ENCODE peak calls at places on chromosome 14, in six cellular contexts. One of them, this sample, is unnamed.

GRCh38 chr14:85308531-85309300 is 221.2 kb upstream of the FLRT2 start:
- DNase-seq in GM12878: no peak
- DNase-seq in K562: no peak
- DNase-seq in HepG2: no peak
- DNase-seq in GM12892: no peak
- DNase-seq in SK-N-SH: no peak
- DNase-seq in this sample: no peak

GRCh38 chr14:104986487-104987164 is 1.0 kb downstream of the CLBA1 start:
- DNase-seq in GM12892: no peak
- DNase-seq in HepG2: no peak
- DNase-seq in K562: no peak
- DNase-seq in GM12878: no peak
- DNase-seq in SK-N-SH: no peak
- DNase-seq in this sample: no peak

GRCh38 chr14:57464013-57464730 is 29.5 kb downstream of the CCDC198 start:
- DNase-seq in GM12892: no peak
- DNase-seq in K562: no peak
- DNase-seq in SK-N-SH: no peak
- DNase-seq in GM12878: no peak
- DNase-seq in HepG2: no peak
- DNase-seq in this sample: no peak

GRCh38 chr14:100587763-100588411 is 670 bp upstream of the BEGAIN start:
- DNase-seq in SK-N-SH: no peak
- DNase-seq in GM12892: no peak
- DNase-seq in K562: no peak
- DNase-seq in HepG2: no peak
- DNase-seq in GM12878: no peak
- DNase-seq in this sample: no peak

GRCh38 chr14:26960049-26960688 is 362.3 kb upstream of the NOVA1 start:
- DNase-seq in GM12878: no peak
- DNase-seq in HepG2: no peak
- DNase-seq in SK-N-SH: no peak
- DNase-seq in K562: no peak
- DNase-seq in GM12892: no peak
- DNase-seq in this sample: no peak

GRCh38 chr14:79543966-79544365 is 667.3 kb downstream of the DIO2 start:
- DNase-seq in GM12878: no peak
- DNase-seq in HepG2: no peak
- DNase-seq in GM12892: no peak
- DNase-seq in K562: peak
- DNase-seq in SK-N-SH: peak
- DNase-seq in this sample: no peak

GRCh38 chr14:24182110-24182882 is 6.3 kb downstream of the IPO4 start:
- DNase-seq in HepG2: no peak
- DNase-seq in SK-N-SH: no peak
- DNase-seq in K562: no peak
- DNase-seq in GM12892: no peak
- DNase-seq in GM12878: no peak
- DNase-seq in this sample: no peak

GRCh38 chr14:67269338-67270060 is 28.3 kb downstream of the PALS1 start:
- DNase-seq in HepG2: no peak
- DNase-seq in GM12892: no peak
- DNase-seq in K562: no peak
- DNase-seq in SK-N-SH: peak
- DNase-seq in GM12878: no peak
- DNase-seq in this sample: no peak

GRCh38 chr14:95551435-95551834 is 16.6 kb downstream of the GLRX5 start:
- DNase-seq in GM12892: no peak
- DNase-seq in GM12878: no peak
- DNase-seq in K562: no peak
- DNase-seq in HepG2: no peak
- DNase-seq in SK-N-SH: no peak
- DNase-seq in this sample: no peak

GRCh38 chr14:39383026-39383626 is 49.1 kb downstream of the FBXO33 start:
- DNase-seq in SK-N-SH: no peak
- DNase-seq in GM12878: no peak
- DNase-seq in K562: no peak
- DNase-seq in GM12892: no peak
- DNase-seq in HepG2: no peak
- DNase-seq in this sample: no peak

GRCh38 chr14:63394432-63394831 is 75.7 kb upstream of the GPHB5 start:
- DNase-seq in GM12878: no peak
- DNase-seq in GM12892: no peak
- DNase-seq in SK-N-SH: no peak
- DNase-seq in HepG2: no peak
- DNase-seq in K562: no peak
- DNase-seq in this sample: no peak

GRCh38 chr14:59534361-59534987 is 42.1 kb downstream of the CCDC175 start:
- DNase-seq in GM12892: no peak
- DNase-seq in HepG2: no peak
- DNase-seq in GM12878: no peak
- DNase-seq in SK-N-SH: no peak
- DNase-seq in K562: no peak
- DNase-seq in this sample: no peak

GRCh38 chr14:35607380-35607779 is 73.4 kb downstream of the INSM2 start:
- DNase-seq in HepG2: no peak
- DNase-seq in GM12878: no peak
- DNase-seq in GM12892: no peak
- DNase-seq in K562: no peak
- DNase-seq in SK-N-SH: no peak
- DNase-seq in this sample: no peak

GRCh38 chr14:63045234-63045611 is at the start of gene KCNH5:
- DNase-seq in GM12892: peak
- DNase-seq in SK-N-SH: peak
- DNase-seq in HepG2: no peak
- DNase-seq in GM12878: no peak
- DNase-seq in K562: no peak
- DNase-seq in this sample: peak

GRCh38 chr14:57502581-57503254 is 9.1 kb upstream of the CCDC198 start:
- DNase-seq in GM12892: no peak
- DNase-seq in HepG2: no peak
- DNase-seq in GM12878: no peak
- DNase-seq in SK-N-SH: no peak
- DNase-seq in K562: no peak
- DNase-seq in this sample: no peak

GRCh38 chr14:105891221-105891602 is 364.8 kb downstream of the TMEM121 start:
- DNase-seq in K562: peak
- DNase-seq in GM12892: no peak
- DNase-seq in SK-N-SH: no peak
- DNase-seq in GM12878: no peak
- DNase-seq in HepG2: no peak
- DNase-seq in this sample: no peak

GRCh38 chr14:102046337-102047278 is 40.2 kb downstream of the HSP90AA1 start:
- DNase-seq in GM12878: no peak
- DNase-seq in K562: peak
- DNase-seq in GM12892: no peak
- DNase-seq in SK-N-SH: peak
- DNase-seq in HepG2: peak
- DNase-seq in this sample: no peak

GRCh38 chr14:25570483-25570882 is 520.5 kb upstream of the STXBP6 start:
- DNase-seq in SK-N-SH: no peak
- DNase-seq in GM12892: no peak
- DNase-seq in HepG2: no peak
- DNase-seq in GM12878: no peak
- DNase-seq in K562: no peak
- DNase-seq in this sample: no peak

GRCh38 chr14:100419856-100420255 is 96.7 kb downstream of the SLC25A47 start:
- DNase-seq in SK-N-SH: peak
- DNase-seq in GM12878: no peak
- DNase-seq in K562: peak
- DNase-seq in HepG2: peak
- DNase-seq in GM12892: no peak
- DNase-seq in this sample: no peak

GRCh38 chr14:105902131-105902898 is 375.9 kb downstream of the TMEM121 start:
- DNase-seq in GM12878: no peak
- DNase-seq in HepG2: no peak
- DNase-seq in SK-N-SH: no peak
- DNase-seq in K562: no peak
- DNase-seq in GM12892: no peak
- DNase-seq in this sample: no peak

GRCh38 chr14:101219896-101220703 is 316.6 kb upstream of the RTL1 start:
- DNase-seq in HepG2: no peak
- DNase-seq in GM12878: no peak
- DNase-seq in GM12892: no peak
- DNase-seq in K562: no peak
- DNase-seq in SK-N-SH: no peak
- DNase-seq in this sample: no peak

GRCh38 chr14:102442241-102443211 is 67.0 kb downstream of the ANKRD9 start:
- DNase-seq in GM12892: no peak
- DNase-seq in GM12878: no peak
- DNase-seq in HepG2: peak
- DNase-seq in SK-N-SH: no peak
- DNase-seq in K562: no peak
- DNase-seq in this sample: no peak

GRCh38 chr14:22926316-22926715 is 2.9 kb downstream of the PRMT5 start:
- DNase-seq in GM12878: no peak
- DNase-seq in SK-N-SH: no peak
- DNase-seq in GM12892: no peak
- DNase-seq in K562: no peak
- DNase-seq in HepG2: no peak
- DNase-seq in this sample: no peak

GRCh38 chr14:22929104-22929847 is at the start of gene PRMT5:
- DNase-seq in GM12878: peak
- DNase-seq in K562: peak
- DNase-seq in SK-N-SH: peak
- DNase-seq in HepG2: peak
- DNase-seq in GM12892: peak
- DNase-seq in this sample: peak

GRCh38 chr14:22925513-22925912 is 3.7 kb downstream of the PRMT5 start:
- DNase-seq in SK-N-SH: no peak
- DNase-seq in HepG2: no peak
- DNase-seq in GM12878: no peak
- DNase-seq in K562: no peak
- DNase-seq in GM12892: no peak
- DNase-seq in this sample: no peak

GRCh38 chr14:22929848-22930364 is 730 bp upstream of the PRMT5 start:
- DNase-seq in HepG2: no peak
- DNase-seq in GM12892: no peak
- DNase-seq in GM12878: no peak
- DNase-seq in K562: no peak
- DNase-seq in SK-N-SH: no peak
- DNase-seq in this sample: no peak

GRCh38 chr14:22928237-22929103 is 706 bp downstream of the PRMT5 start:
- DNase-seq in GM12892: no peak
- DNase-seq in SK-N-SH: no peak
- DNase-seq in K562: no peak
- DNase-seq in GM12878: no peak
- DNase-seq in HepG2: no peak
- DNase-seq in this sample: no peak
- TF ChIP-seq TAF1 in GM12892: no peak
- TF ChIP-seq TAF1 in SK-N-SH: no peak
- TF ChIP-seq TAF1 in K562: no peak
- TF ChIP-seq TAF1 in GM12878: no peak
- TF ChIP-seq TAF1 in HepG2: no peak
- TF ChIP-seq TAF1 in this sample: no peak

DNA sequence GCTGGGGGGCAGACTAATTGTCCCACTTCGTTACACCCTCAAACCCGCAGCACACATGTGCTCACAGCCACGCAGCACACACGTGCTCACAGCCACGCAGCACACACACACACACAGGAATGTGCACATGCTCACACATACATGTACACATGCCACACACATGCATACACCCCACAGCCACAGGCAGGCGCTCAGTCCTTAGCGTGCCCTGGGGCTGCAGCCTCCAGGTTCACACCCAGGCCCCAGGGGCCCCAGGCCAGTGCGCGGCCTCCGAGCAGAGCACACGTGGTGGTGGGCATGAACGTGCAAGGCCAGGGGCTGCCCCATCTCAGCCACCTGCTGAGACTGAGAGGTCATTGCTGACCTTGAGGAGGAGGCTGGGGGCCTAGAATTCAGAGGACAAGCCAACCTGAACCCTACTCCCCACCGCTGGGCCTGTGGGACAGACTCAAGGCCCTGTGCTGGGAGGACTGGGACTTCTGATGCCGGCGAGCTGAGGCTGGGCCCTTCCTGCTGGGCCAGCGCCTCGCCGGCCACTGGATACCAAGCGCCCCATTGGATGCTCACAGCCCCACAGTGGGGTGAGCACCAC is 15.7 kb downstream of the TRMT61A start:
- DNase-seq in K562: no peak
- DNase-seq in HepG2: no peak
- DNase-seq in SK-N-SH: no peak
- DNase-seq in GM12892: no peak
- DNase-seq in GM12878: no peak
- DNase-seq in this sample: no peak
- TF ChIP-seq POLR2AphosphoS5 in K562: no peak
- TF ChIP-seq POLR2AphosphoS5 in HepG2: no peak
- TF ChIP-seq POLR2AphosphoS5 in SK-N-SH: no peak
- TF ChIP-seq POLR2AphosphoS5 in GM12892: no peak
- TF ChIP-seq POLR2AphosphoS5 in GM12878: no peak
- TF ChIP-seq POLR2AphosphoS5 in this sample: no peak

DNA sequence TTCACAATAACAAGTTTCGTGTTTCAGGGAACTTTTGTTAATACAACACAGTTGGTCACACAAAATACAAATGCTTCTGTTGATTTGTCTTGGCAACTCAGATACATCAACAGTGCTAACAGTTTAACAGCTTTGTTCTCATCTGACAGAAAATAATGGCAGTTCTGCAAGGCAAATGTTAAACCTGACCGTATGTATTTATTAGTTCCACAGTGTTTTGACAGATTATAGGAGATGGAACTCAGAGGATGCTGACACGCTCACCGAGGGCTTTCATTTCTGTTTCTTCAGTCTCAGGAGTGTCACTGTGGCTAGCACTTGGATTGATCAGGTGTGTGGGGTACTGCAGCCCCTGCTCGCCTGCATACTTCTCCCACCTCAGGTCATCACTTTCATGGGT is 350.6 kb downstream of the PRKD1 start:
- DNase-seq in HepG2: no peak
- DNase-seq in GM12892: no peak
- DNase-seq in K562: peak
- DNase-seq in SK-N-SH: no peak
- DNase-seq in GM12878: no peak
- DNase-seq in this sample: no peak
- TF ChIP-seq TAF1 in HepG2: no peak
- TF ChIP-seq TAF1 in GM12892: no peak
- TF ChIP-seq TAF1 in K562: no peak
- TF ChIP-seq TAF1 in SK-N-SH: no peak
- TF ChIP-seq TAF1 in GM12878: no peak
- TF ChIP-seq TAF1 in this sample: no peak

DNA sequence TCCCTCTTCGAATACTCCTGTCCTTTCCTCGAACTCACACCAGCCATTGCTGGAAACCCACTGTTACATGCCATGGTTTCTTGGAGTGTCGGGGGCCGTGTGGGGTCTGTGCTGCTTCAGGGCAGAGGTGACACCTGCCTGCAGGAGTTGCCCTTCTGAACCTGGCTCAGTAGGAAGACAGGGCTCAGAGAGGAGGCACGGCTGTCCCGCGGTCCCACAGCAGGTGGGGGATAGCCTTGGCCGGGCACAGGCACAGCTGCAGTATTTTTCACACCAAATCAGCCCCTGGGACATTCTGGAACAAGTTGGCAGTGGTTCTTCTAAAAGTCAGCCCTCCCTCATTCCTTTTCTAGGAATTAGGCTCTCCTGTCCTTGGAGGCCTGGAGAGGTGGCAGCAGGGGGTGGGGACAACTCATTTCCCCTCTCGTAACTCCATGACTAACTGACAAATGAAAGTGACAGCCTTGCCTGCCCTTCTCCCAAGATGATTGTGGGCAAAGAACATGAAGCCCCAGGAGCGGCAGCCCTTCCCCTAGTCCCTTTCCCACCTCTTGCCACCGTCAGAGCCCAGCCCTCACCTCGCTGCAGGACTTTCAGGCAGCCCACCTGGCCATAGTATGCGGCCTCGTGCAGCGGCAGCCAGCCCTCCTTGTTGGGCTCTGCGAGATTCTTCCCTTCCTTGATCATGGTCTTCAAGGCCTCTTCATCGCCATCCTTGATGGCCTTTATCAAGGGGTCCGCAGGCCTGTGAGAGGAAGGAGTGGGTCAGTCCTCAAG is 22.4 kb downstream of the ASB2 start:
- DNase-seq in HepG2: no peak
- DNase-seq in GM12892: no peak
- DNase-seq in GM12878: no peak
- DNase-seq in K562: no peak
- DNase-seq in SK-N-SH: no peak
- DNase-seq in this sample: no peak
- TF ChIP-seq POLR2AphosphoS5 in HepG2: no peak
- TF ChIP-seq POLR2AphosphoS5 in GM12892: no peak
- TF ChIP-seq POLR2AphosphoS5 in GM12878: no peak
- TF ChIP-seq POLR2AphosphoS5 in K562: no peak
- TF ChIP-seq POLR2AphosphoS5 in SK-N-SH: no peak
- TF ChIP-seq POLR2AphosphoS5 in this sample: no peak

This sample was measured in GM12891.